ENCODE peak calls at places on chromosomes 1 and 21, in four cellular contexts. P is HCT116, C is HepG2, J is SK-N-SH. F is an unnamed sample. For H3K79me2, the result is how much of the 10 kb centered on the place peaks cover.

GRCh38 chr1:88061830-88062177 is 622.3 kb upstream of the PKN2 start:
- DNase-seq in P (no peak), C (no peak), J (no peak), F (no peak)

GRCh38 chr1:40477680-40478057 is 579 bp downstream of the ZFP69 start:
- DNase-seq in J (no peak), P (no peak), C (no peak), F (no peak)

GRCh38 chr1:192951961-192952460 is 107.1 kb downstream of the UCHL5 start:
- DNase-seq in J (no peak), C (no peak), P (no peak), F (peak)

GRCh38 chr1:170661646-170662411 is 2.1 kb upstream of the PRRX1 start:
- DNase-seq in C (no peak), J (peak), P (no peak), F (no peak)

GRCh38 chr1:178271471-178271870 is 177.6 kb downstream of the RASAL2 start:
- DNase-seq in J (no peak), P (no peak), C (no peak), F (no peak)

GRCh38 chr1:225811622-225812487 is 1.9 kb downstream of the EPHX1 start:
- DNase-seq in C (peak), J (no peak), P (no peak), F (no peak)

GRCh38 chr1:15963968-15964648 is 11.8 kb downstream of the ZBTB17 start:
- DNase-seq in J (no peak), P (no peak), C (no peak), F (no peak)

GRCh38 chr1:229509576-229509975 is 1.4 kb upstream of the NUP133 start:
- DNase-seq in C (peak), J (no peak), P (no peak), F (no peak)

GRCh38 chr1:1373493-1374067 is 1.4 kb downstream of the AURKAIP1 start:
- DNase-seq in P (no peak), J (no peak), C (no peak), F (no peak)

GRCh38 chr1:208077232-208077751 is 166.4 kb upstream of the CD34 start:
- DNase-seq in P (no peak), C (no peak), J (peak), F (no peak)

GRCh38 chr1:11514366-11514765 is 35.4 kb downstream of the DISP3 start:
- DNase-seq in P (no peak), J (no peak), C (no peak), F (no peak)

GRCh38 chr1:35319988-35320713 is 51.6 kb downstream of the ZMYM4 start:
- DNase-seq in P (no peak), C (no peak), J (no peak), F (no peak)

GRCh38 chr21:29953072-29953471 is 13.3 kb upstream of the GRIK1 start:
- DNase-seq in J (no peak), P (no peak), C (no peak), F (no peak)

GRCh38 chr1:115428676-115429075 is 90.6 kb upstream of the NGF start:
- DNase-seq in P (no peak), J (no peak), C (no peak), F (no peak)

GRCh38 chr1:24250224-24250623 is 63.1 kb upstream of the IFNLR1 start:
- DNase-seq in C (no peak), J (no peak), P (no peak), F (no peak)

GRCh38 chr1:226687476-226687875 is 51.6 kb downstream of the ITPKB start:
- DNase-seq in P (no peak), C (no peak), J (no peak), F (no peak)

GRCh38 chr1:73674945-73675561 is 522.9 kb downstream of the LRRIQ3 start:
- DNase-seq in P (no peak), C (no peak), J (peak), F (no peak)

GRCh38 chr21:33543505-33544129 is 779 bp downstream of the SON start:
- DNase-seq in C (no peak), J (no peak), P (no peak), F (no peak)

GRCh38 chr1:28577738-28578536 is 14.1 kb upstream of the RAB42 start:
- DNase-seq in P (no peak), J (no peak), C (no peak), F (no peak)

GRCh38 chr21:44394733-44395132 is 41.3 kb downstream of the TRPM2 start:
- DNase-seq in J (peak), P (no peak), C (no peak), F (no peak)

GRCh38 chr1:11207898-11208611 is 18.9 kb downstream of the ANGPTL7 start:
- DNase-seq in J (no peak), C (no peak), P (no peak), F (no peak)

GRCh38 chr1:56335394-56335793 is 244.0 kb downstream of the PLPP3 start:
- DNase-seq in P (no peak), C (no peak), J (no peak), F (no peak)

GRCh38 chr1:67314696-67315095 is 7.0 kb downstream of the IL12RB2 start:
- DNase-seq in P (no peak), C (no peak), J (peak), F (no peak)

GRCh38 chr1:160827418-160827817 is 31.4 kb downstream of the LY9 start:
- DNase-seq in C (no peak), J (no peak), P (no peak), F (no peak)

GRCh38 chr1:46221749-46222148 is 18.6 kb downstream of the LURAP1 start:
- DNase-seq in J (no peak), C (peak), P (no peak), F (no peak)

GRCh38 chr21:28758042-28758882 is 234.4 kb downstream of the LTN1 start:
- DNase-seq in P (no peak), C (no peak), J (no peak), F (no peak)

GRCh38 chr1:93815738-93816110 is 63.3 kb downstream of the DNTTIP2 start:
- DNase-seq in J (no peak), P (no peak), C (no peak), F (no peak)

GRCh38 chr1:23751050-23751814 is 8.0 kb downstream of the ELOA start:
- DNase-seq in C (peak), P (peak), J (peak), F (no peak)

GRCh38 chr1:2412773-2413494 is 570 bp upstream of the PEX10 start:
- DNase-seq in C (peak), P (no peak), J (peak), F (no peak)

GRCh38 chr21:31108969-31109368 is 70.7 kb upstream of the KRTAP19-8 start:
- DNase-seq in P (no peak), J (peak), C (no peak), F (no peak)

GRCh38 chr1:8283058-8283884 is 34.6 kb upstream of the SLC45A1 start:
- DNase-seq in J (no peak), C (no peak), P (no peak), F (peak)

GRCh38 chr1:186213225-186213607 is 161.8 kb downstream of the TPR start:
- DNase-seq in J (peak), C (no peak), P (no peak), F (no peak)

GRCh38 chr1:226518375-226518774 is 30.2 kb upstream of the STUM start:
- DNase-seq in P (no peak), J (no peak), C (no peak), F (no peak)

GRCh38 chr1:209590405-209590804 is 6.9 kb downstream of the CAMK1G start:
- DNase-seq in P (no peak), C (peak), J (peak), F (no peak)

GRCh38 chr1:145887631-145888030 is 2.0 kb upstream of the ANKRD35 start:
- DNase-seq in J (no peak), P (no peak), C (peak), F (no peak)

DNA sequence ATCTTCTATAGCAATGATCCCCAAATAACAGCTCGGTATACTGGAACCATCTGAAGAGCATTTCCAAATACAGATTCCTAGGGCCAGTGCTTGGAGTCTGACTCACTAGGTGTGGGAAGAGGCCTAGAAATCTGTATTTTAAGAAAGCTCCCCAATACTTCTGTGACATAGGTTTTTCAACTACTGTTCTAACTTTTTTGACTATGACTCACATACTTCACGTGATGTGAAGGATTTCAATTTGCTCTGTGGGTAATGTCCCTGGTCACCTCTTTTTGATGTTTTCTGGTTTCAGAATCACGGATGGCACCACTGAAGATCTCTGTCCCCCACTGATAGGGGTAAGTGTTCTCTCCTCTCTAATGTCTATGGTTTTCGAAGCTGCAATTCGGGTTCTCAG is 11.0 kb downstream of the ORC1 start:
- DNase-seq in C (no peak), J (no peak), P (no peak), F (no peak)
- H3K79me2 ChIP-seq in C (under half), J (under half), P (under half), F (under half)

GRCh38 chr1:153515504-153516394 is 20.0 kb downstream of the S100A6 start:
- DNase-seq in J (no peak), P (no peak), C (no peak), F (no peak)

GRCh38 chr1:153510984-153511410 is 24.8 kb downstream of the S100A6 start:
- DNase-seq in J (peak), C (peak), P (peak), F (no peak)

GRCh38 chr1:153509729-153510354 is 25.9 kb downstream of the S100A6 start:
- DNase-seq in P (no peak), J (peak), C (peak), F (no peak)

GRCh38 chr1:153513666-153514065 is 22.1 kb downstream of the S100A6 start:
- DNase-seq in C (no peak), J (no peak), P (no peak), F (no peak)

GRCh38 chr1:153513023-153513422 is 22.8 kb downstream of the S100A6 start:
- DNase-seq in C (no peak), J (no peak), P (no peak), F (no peak)
- TF ChIP-seq YY1 in C (no peak), J (no peak), P (peak), F (no peak)

GRCh38 chr1:174003867-174004266 is 18.3 kb downstream of the RC3H1 start:
- DNase-seq in C (no peak), J (no peak), P (no peak), F (no peak)

GRCh38 chr1:174001573-174001972 is 20.6 kb downstream of the RC3H1 start:
- DNase-seq in P (no peak), J (no peak), C (no peak), F (no peak)

GRCh38 chr1:173997796-173998195 is 24.4 kb downstream of the RC3H1 start:
- DNase-seq in J (no peak), C (no peak), P (no peak), F (no peak)

GRCh38 chr1:173996995-173997394 is 25.2 kb downstream of the RC3H1 start:
- DNase-seq in J (no peak), P (no peak), C (no peak), F (no peak)

GRCh38 chr1:174000274-174000852 is 21.8 kb downstream of the RC3H1 start:
- DNase-seq in P (no peak), J (peak), C (no peak), F (no peak)
- H3K79me2 ChIP-seq in P (half or more), J (half or more), C (half or more), F (half or more)

DNA sequence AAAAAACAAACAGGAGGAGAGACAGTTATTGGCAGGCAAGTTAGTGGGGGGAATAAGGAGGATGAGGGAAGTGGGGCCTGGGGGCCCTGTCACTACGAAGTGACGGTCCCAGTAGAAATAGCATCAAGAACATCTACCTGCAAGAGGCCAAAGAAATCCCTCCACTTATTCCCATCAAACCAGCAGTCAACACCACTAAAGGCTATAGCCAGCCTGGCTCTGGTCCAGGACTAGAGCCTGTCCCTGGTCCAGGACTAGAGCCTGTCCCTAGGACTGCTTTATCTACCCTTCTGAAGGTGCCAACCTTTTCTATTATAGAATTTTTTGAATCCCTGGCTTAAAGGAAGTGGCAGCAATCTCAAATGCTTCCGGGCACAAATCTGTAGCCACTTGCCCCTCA is 3.2 kb downstream of the KLF18 start:
- DNase-seq in C (no peak), P (no peak), J (no peak), F (no peak)
- TF ChIP-seq YY1 in C (no peak), P (no peak), J (no peak), F (no peak)

GRCh38 chr21:42010507-42011493 is 640 bp upstream of the ZBTB21 start:
- DNase-seq in J (peak), C (peak), P (no peak), F (no peak)
- H3K79me2 ChIP-seq in J (under half), C (under half), P (under half), F (under half)

GRCh38 chr1:203338335-203339036 is 12.4 kb downstream of the FMOD start:
- DNase-seq in P (peak), C (peak), J (peak), F (no peak)
- TF ChIP-seq YY1 in P (no peak), C (no peak), J (no peak), F (peak)

GRCh38 chr21:17612565-17613241 is at the start of gene BTG3:
- DNase-seq in C (peak), P (peak), J (peak), F (no peak)

GRCh38 chr21:17610862-17611261 is 1.8 kb downstream of the BTG3 start:
- DNase-seq in C (peak), J (peak), P (no peak), F (no peak)

GRCh38 chr21:17611414-17612022 is 1.2 kb downstream of the BTG3 start:
- DNase-seq in C (peak), J (peak), P (peak), F (peak)

GRCh38 chr21:17613242-17613676 is 558 bp upstream of the BTG3 start:
- DNase-seq in P (no peak), C (no peak), J (no peak), F (no peak)

GRCh38 chr21:17612023-17612564 is 607 bp downstream of the BTG3 start:
- DNase-seq in J (peak), P (no peak), C (no peak), F (no peak)
- H3K79me2 ChIP-seq in J (half or more), P (half or more), C (under half), F (half or more)